ENCODE peak calls at places on chromosomes 16 and 17, in eight cellular contexts. One of them, this sample, is unnamed. For H3K36me3, the result is how much of the 10 kb centered on the place peaks cover.

GRCh38 chr17:44374306-44375195 is 10.9 kb upstream of the FAM171A2 start:
- DNase-seq in IMR-90: peak
- DNase-seq in mucosa of descending colon: peak
- DNase-seq in CD4-positive, CD25-positive, alpha-beta regulatory T cell: no peak
- DNase-seq in prostate gland: no peak
- DNase-seq in BE2C: no peak
- DNase-seq in aorta: peak
- DNase-seq in fibroblast of lung: no peak
- DNase-seq in this sample: no peak

GRCh38 chr17:44363613-44364159 is at the start of gene FAM171A2:
- DNase-seq in aorta: peak
- DNase-seq in CD4-positive, CD25-positive, alpha-beta regulatory T cell: peak
- DNase-seq in fibroblast of lung: peak
- DNase-seq in mucosa of descending colon: no peak
- DNase-seq in BE2C: peak
- DNase-seq in prostate gland: no peak
- DNase-seq in IMR-90: peak
- DNase-seq in this sample: no peak

GRCh38 chr16:85947511-85948509 is 48.8 kb downstream of the IRF8 start:
- DNase-seq in fibroblast of lung: no peak
- DNase-seq in aorta: no peak
- DNase-seq in prostate gland: no peak
- DNase-seq in IMR-90: no peak
- DNase-seq in mucosa of descending colon: peak
- DNase-seq in BE2C: no peak
- DNase-seq in CD4-positive, CD25-positive, alpha-beta regulatory T cell: peak
- DNase-seq in this sample: no peak

GRCh38 chr16:71344315-71344905 is 14.1 kb upstream of the CALB2 start:
- DNase-seq in mucosa of descending colon: no peak
- DNase-seq in fibroblast of lung: no peak
- DNase-seq in prostate gland: no peak
- DNase-seq in BE2C: no peak
- DNase-seq in IMR-90: no peak
- DNase-seq in CD4-positive, CD25-positive, alpha-beta regulatory T cell: no peak
- DNase-seq in aorta: no peak
- DNase-seq in this sample: no peak

GRCh38 chr17:49556183-49556943 is 19.3 kb upstream of the NXPH3 start:
- DNase-seq in CD4-positive, CD25-positive, alpha-beta regulatory T cell: peak
- DNase-seq in mucosa of descending colon: peak
- DNase-seq in IMR-90: peak
- DNase-seq in fibroblast of lung: peak
- DNase-seq in BE2C: peak
- DNase-seq in prostate gland: peak
- DNase-seq in aorta: peak
- DNase-seq in this sample: no peak

GRCh38 chr17:76532072-76532651 is 5.3 kb downstream of the CYGB start:
- DNase-seq in IMR-90: peak
- DNase-seq in BE2C: peak
- DNase-seq in mucosa of descending colon: peak
- DNase-seq in CD4-positive, CD25-positive, alpha-beta regulatory T cell: no peak
- DNase-seq in aorta: no peak
- DNase-seq in fibroblast of lung: no peak
- DNase-seq in prostate gland: no peak
- DNase-seq in this sample: peak

GRCh38 chr17:75514299-75515228 is 773 bp downstream of the CASKIN2 start:
- DNase-seq in IMR-90: peak
- DNase-seq in mucosa of descending colon: peak
- DNase-seq in CD4-positive, CD25-positive, alpha-beta regulatory T cell: no peak
- DNase-seq in fibroblast of lung: no peak
- DNase-seq in BE2C: peak
- DNase-seq in prostate gland: peak
- DNase-seq in aorta: no peak
- DNase-seq in this sample: no peak

GRCh38 chr17:50261051-50261915 is 13.0 kb upstream of the TMEM92 start:
- DNase-seq in prostate gland: no peak
- DNase-seq in fibroblast of lung: no peak
- DNase-seq in BE2C: no peak
- DNase-seq in mucosa of descending colon: no peak
- DNase-seq in IMR-90: no peak
- DNase-seq in CD4-positive, CD25-positive, alpha-beta regulatory T cell: no peak
- DNase-seq in aorta: peak
- DNase-seq in this sample: no peak

GRCh38 chr16:6207124-6207523 is 1109.5 kb upstream of the EEF2KMT start:
- DNase-seq in BE2C: no peak
- DNase-seq in fibroblast of lung: no peak
- DNase-seq in CD4-positive, CD25-positive, alpha-beta regulatory T cell: no peak
- DNase-seq in IMR-90: no peak
- DNase-seq in prostate gland: no peak
- DNase-seq in aorta: no peak
- DNase-seq in mucosa of descending colon: no peak
- DNase-seq in this sample: no peak

GRCh38 chr17:59844884-59845594 is 47.7 kb downstream of the TUBD1 start:
- DNase-seq in IMR-90: peak
- DNase-seq in prostate gland: no peak
- DNase-seq in fibroblast of lung: peak
- DNase-seq in CD4-positive, CD25-positive, alpha-beta regulatory T cell: peak
- DNase-seq in mucosa of descending colon: no peak
- DNase-seq in aorta: peak
- DNase-seq in BE2C: no peak
- DNase-seq in this sample: peak

GRCh38 chr17:81020767-81021497 is 14.0 kb upstream of the BAIAP2 start:
- DNase-seq in CD4-positive, CD25-positive, alpha-beta regulatory T cell: no peak
- DNase-seq in mucosa of descending colon: peak
- DNase-seq in BE2C: peak
- DNase-seq in aorta: peak
- DNase-seq in fibroblast of lung: peak
- DNase-seq in IMR-90: peak
- DNase-seq in prostate gland: no peak
- DNase-seq in this sample: peak

GRCh38 chr16:1309888-1310831 is 724 bp downstream of the UBE2I start:
- DNase-seq in CD4-positive, CD25-positive, alpha-beta regulatory T cell: peak
- DNase-seq in BE2C: no peak
- DNase-seq in prostate gland: no peak
- DNase-seq in mucosa of descending colon: peak
- DNase-seq in aorta: peak
- DNase-seq in fibroblast of lung: peak
- DNase-seq in IMR-90: peak
- DNase-seq in this sample: peak

GRCh38 chr17:38418069-38418692 is 10.1 kb upstream of the ARHGAP23 start:
- DNase-seq in CD4-positive, CD25-positive, alpha-beta regulatory T cell: no peak
- DNase-seq in BE2C: no peak
- DNase-seq in fibroblast of lung: no peak
- DNase-seq in mucosa of descending colon: no peak
- DNase-seq in aorta: no peak
- DNase-seq in prostate gland: no peak
- DNase-seq in IMR-90: no peak
- DNase-seq in this sample: no peak

GRCh38 chr16:85800321-85800669 is 800 bp downstream of the COX4I1 start:
- DNase-seq in IMR-90: no peak
- DNase-seq in mucosa of descending colon: no peak
- DNase-seq in CD4-positive, CD25-positive, alpha-beta regulatory T cell: no peak
- DNase-seq in fibroblast of lung: no peak
- DNase-seq in prostate gland: no peak
- DNase-seq in aorta: no peak
- DNase-seq in BE2C: no peak
- DNase-seq in this sample: peak

GRCh38 chr17:74201250-74201649 is 2.2 kb upstream of the RPL38 start:
- DNase-seq in prostate gland: no peak
- DNase-seq in IMR-90: peak
- DNase-seq in mucosa of descending colon: peak
- DNase-seq in CD4-positive, CD25-positive, alpha-beta regulatory T cell: no peak
- DNase-seq in fibroblast of lung: peak
- DNase-seq in aorta: no peak
- DNase-seq in BE2C: peak
- DNase-seq in this sample: no peak

GRCh38 chr17:38605852-38606645 is at the start of gene SRCIN1:
- DNase-seq in mucosa of descending colon: peak
- DNase-seq in BE2C: peak
- DNase-seq in prostate gland: peak
- DNase-seq in CD4-positive, CD25-positive, alpha-beta regulatory T cell: peak
- DNase-seq in aorta: peak
- DNase-seq in fibroblast of lung: no peak
- DNase-seq in IMR-90: peak
- DNase-seq in this sample: no peak

GRCh38 chr17:40303009-40303657 is 5.8 kb upstream of the RARA start:
- DNase-seq in mucosa of descending colon: no peak
- DNase-seq in prostate gland: no peak
- DNase-seq in CD4-positive, CD25-positive, alpha-beta regulatory T cell: peak
- DNase-seq in IMR-90: peak
- DNase-seq in aorta: no peak
- DNase-seq in BE2C: peak
- DNase-seq in fibroblast of lung: peak
- DNase-seq in this sample: peak

GRCh38 chr17:52157603-52158449 is 688 bp downstream of the CA10 start:
- DNase-seq in fibroblast of lung: no peak
- DNase-seq in mucosa of descending colon: peak
- DNase-seq in prostate gland: no peak
- DNase-seq in CD4-positive, CD25-positive, alpha-beta regulatory T cell: no peak
- DNase-seq in IMR-90: no peak
- DNase-seq in BE2C: peak
- DNase-seq in aorta: peak
- DNase-seq in this sample: no peak

GRCh38 chr16:88013091-88013609 is 61.9 kb downstream of the BANP start:
- DNase-seq in IMR-90: peak
- DNase-seq in fibroblast of lung: no peak
- DNase-seq in CD4-positive, CD25-positive, alpha-beta regulatory T cell: no peak
- DNase-seq in aorta: no peak
- DNase-seq in prostate gland: no peak
- DNase-seq in BE2C: no peak
- DNase-seq in mucosa of descending colon: peak
- DNase-seq in this sample: no peak
- H3K36me3 ChIP-seq in IMR-90: under half
- H3K36me3 ChIP-seq in fibroblast of lung: under half
- H3K36me3 ChIP-seq in CD4-positive, CD25-positive, alpha-beta regulatory T cell: under half
- H3K36me3 ChIP-seq in aorta: under half
- H3K36me3 ChIP-seq in prostate gland: under half
- H3K36me3 ChIP-seq in BE2C: under half
- H3K36me3 ChIP-seq in mucosa of descending colon: under half
- H3K36me3 ChIP-seq in this sample: under half

DNA sequence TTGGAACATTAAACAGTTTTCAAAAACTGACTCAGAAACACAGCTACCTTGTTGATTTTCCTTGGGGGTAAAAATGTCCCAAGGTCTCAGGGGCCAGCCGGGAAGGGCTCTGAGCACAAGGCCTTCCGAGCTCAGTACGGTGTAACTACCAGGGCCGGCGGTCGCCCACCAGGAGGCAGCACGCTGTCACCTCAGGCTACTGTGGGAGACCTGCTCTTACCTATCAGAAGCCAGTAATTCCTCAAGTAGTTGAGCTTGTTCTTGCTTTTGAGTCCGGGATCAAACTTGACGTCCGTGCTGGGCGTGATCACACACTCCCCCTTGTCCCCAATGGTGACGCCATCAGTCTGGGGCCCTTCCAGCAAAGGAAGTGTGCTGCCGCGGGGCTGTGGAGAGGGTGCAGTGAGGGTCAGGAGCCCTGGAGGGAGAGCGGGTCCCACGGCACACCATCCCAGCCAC is 43.4 kb upstream of the ICAM2 start:
- DNase-seq in BE2C: peak
- DNase-seq in CD4-positive, CD25-positive, alpha-beta regulatory T cell: peak
- DNase-seq in IMR-90: peak
- DNase-seq in aorta: peak
- DNase-seq in fibroblast of lung: peak
- DNase-seq in mucosa of descending colon: peak
- DNase-seq in prostate gland: peak
- DNase-seq in this sample: no peak
- H3K36me3 ChIP-seq in BE2C: under half
- H3K36me3 ChIP-seq in CD4-positive, CD25-positive, alpha-beta regulatory T cell: half or more
- H3K36me3 ChIP-seq in IMR-90: under half
- H3K36me3 ChIP-seq in aorta: under half
- H3K36me3 ChIP-seq in fibroblast of lung: under half
- H3K36me3 ChIP-seq in mucosa of descending colon: under half
- H3K36me3 ChIP-seq in prostate gland: under half
- H3K36me3 ChIP-seq in this sample: under half

GRCh38 chr17:2365132-2365531 is 27.8 kb downstream of the SGSM2 start:
- DNase-seq in CD4-positive, CD25-positive, alpha-beta regulatory T cell: no peak
- DNase-seq in prostate gland: no peak
- DNase-seq in IMR-90: no peak
- DNase-seq in BE2C: no peak
- DNase-seq in mucosa of descending colon: peak
- DNase-seq in fibroblast of lung: no peak
- DNase-seq in aorta: peak
- DNase-seq in this sample: no peak

GRCh38 chr17:2364132-2365116 is 27.1 kb downstream of the SGSM2 start:
- DNase-seq in fibroblast of lung: peak
- DNase-seq in CD4-positive, CD25-positive, alpha-beta regulatory T cell: no peak
- DNase-seq in BE2C: no peak
- DNase-seq in aorta: no peak
- DNase-seq in mucosa of descending colon: no peak
- DNase-seq in IMR-90: no peak
- DNase-seq in prostate gland: no peak
- DNase-seq in this sample: no peak

GRCh38 chr17:2369039-2369438 is 31.7 kb downstream of the SGSM2 start:
- DNase-seq in fibroblast of lung: peak
- DNase-seq in aorta: no peak
- DNase-seq in IMR-90: no peak
- DNase-seq in mucosa of descending colon: no peak
- DNase-seq in prostate gland: no peak
- DNase-seq in CD4-positive, CD25-positive, alpha-beta regulatory T cell: no peak
- DNase-seq in BE2C: no peak
- DNase-seq in this sample: no peak

GRCh38 chr17:2368383-2368782 is 31.1 kb downstream of the SGSM2 start:
- DNase-seq in BE2C: no peak
- DNase-seq in IMR-90: no peak
- DNase-seq in aorta: no peak
- DNase-seq in prostate gland: no peak
- DNase-seq in mucosa of descending colon: no peak
- DNase-seq in CD4-positive, CD25-positive, alpha-beta regulatory T cell: no peak
- DNase-seq in fibroblast of lung: no peak
- DNase-seq in this sample: no peak

GRCh38 chr17:2366747-2367494 is 29.6 kb downstream of the SGSM2 start:
- DNase-seq in CD4-positive, CD25-positive, alpha-beta regulatory T cell: no peak
- DNase-seq in IMR-90: no peak
- DNase-seq in prostate gland: no peak
- DNase-seq in aorta: peak
- DNase-seq in mucosa of descending colon: no peak
- DNase-seq in fibroblast of lung: no peak
- DNase-seq in BE2C: peak
- DNase-seq in this sample: no peak
- H3K36me3 ChIP-seq in CD4-positive, CD25-positive, alpha-beta regulatory T cell: under half
- H3K36me3 ChIP-seq in IMR-90: under half
- H3K36me3 ChIP-seq in prostate gland: under half
- H3K36me3 ChIP-seq in aorta: under half
- H3K36me3 ChIP-seq in mucosa of descending colon: under half
- H3K36me3 ChIP-seq in fibroblast of lung: under half
- H3K36me3 ChIP-seq in BE2C: under half
- H3K36me3 ChIP-seq in this sample: under half

DNA sequence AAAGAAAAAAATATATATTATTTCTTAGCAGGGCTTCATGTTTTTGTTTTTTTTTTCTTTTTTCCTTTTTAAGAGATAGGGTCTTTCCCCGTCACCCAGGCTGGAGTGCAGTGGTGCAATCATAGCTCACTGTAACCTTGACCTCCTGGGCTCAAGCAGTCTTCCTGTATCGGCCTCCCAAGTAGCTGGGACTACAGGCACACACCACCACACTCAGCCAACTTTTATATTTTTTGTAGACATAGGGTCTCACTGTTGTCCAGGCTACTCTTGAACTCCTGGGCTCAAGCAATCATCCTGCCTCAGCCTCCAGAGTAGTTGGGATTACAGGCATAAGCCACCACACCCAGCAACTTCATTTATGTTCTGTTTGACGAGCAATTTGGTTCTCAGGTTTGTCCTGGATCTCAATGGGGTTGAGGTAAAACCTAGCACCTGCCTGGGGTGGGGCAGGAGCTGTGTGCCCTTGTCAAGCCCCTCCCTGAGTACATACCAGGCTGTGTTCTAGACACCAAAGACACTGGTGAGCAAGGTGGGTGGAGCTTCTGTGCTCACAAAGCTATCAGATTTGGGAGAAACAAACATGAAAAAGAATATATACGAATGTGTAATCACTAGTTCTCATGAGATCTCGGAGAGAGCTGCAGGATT is 19.2 kb downstream of the GPT2 start:
- DNase-seq in IMR-90: no peak
- DNase-seq in CD4-positive, CD25-positive, alpha-beta regulatory T cell: no peak
- DNase-seq in fibroblast of lung: no peak
- DNase-seq in BE2C: no peak
- DNase-seq in prostate gland: no peak
- DNase-seq in aorta: no peak
- DNase-seq in mucosa of descending colon: no peak
- DNase-seq in this sample: no peak
- H3K36me3 ChIP-seq in IMR-90: half or more
- H3K36me3 ChIP-seq in CD4-positive, CD25-positive, alpha-beta regulatory T cell: under half
- H3K36me3 ChIP-seq in fibroblast of lung: under half
- H3K36me3 ChIP-seq in BE2C: under half
- H3K36me3 ChIP-seq in prostate gland: under half
- H3K36me3 ChIP-seq in aorta: under half
- H3K36me3 ChIP-seq in mucosa of descending colon: under half
- H3K36me3 ChIP-seq in this sample: under half

This sample was measured in astrocyte.